ENCODE peak calls at places on chromosome 17, in ten cellular contexts. R is AG08395; T is MV-4-11; F is activated T-helper 9 cell treated with anti-CD3 and anti-CD28 coated beads, Interleukin-2, amount 50 U/mL, for 16 hours; N is GM10248; B is NCI-H446; M is B cell; P is ELF-1; E is stromal cell of bone marrow; X is COR-L47. H is an unnamed sample.
A peak's percentile ranks its signal among the peaks of the same experiment; 100 is the strongest.

GRCh38 chr17:16477255-16477654 is 14.7 kb downstream of the LRRC75A start:
- DNase-seq in R (peak; percentile 94), T (no peak), F (no peak), N (no peak), B (no peak), M (no peak), P (peak; percentile 68), E (peak; percentile 86), X (no peak), H (peak; percentile 96)

GRCh38 chr17:78962345-78962983 is 17.3 kb downstream of the LGALS3BP start:
- DNase-seq in R (peak; percentile 22), T (no peak), F (no peak), N (no peak), B (no peak), M (no peak), P (peak; percentile 85), E (peak; percentile 50), X (no peak), H (peak; percentile 99)

GRCh38 chr17:14489986-14490385 is 189.1 kb downstream of the HS3ST3B1 start:
- DNase-seq in R (no peak), T (no peak), F (no peak), N (no peak), B (no peak), M (no peak), P (no peak), E (no peak), X (no peak), H (no peak)

GRCh38 chr17:2084129-2084765 is 29.3 kb downstream of the HIC1 start:
- DNase-seq in R (peak; percentile 80), T (no peak), F (no peak), N (no peak), B (no peak), M (no peak), P (peak; percentile 66), E (no peak), X (no peak), H (peak; percentile 92)

GRCh38 chr17:65998675-65999074 is 193.3 kb downstream of the CEP112 start:
- DNase-seq in R (no peak), T (no peak), F (no peak), N (no peak), B (no peak), M (no peak), P (no peak), E (no peak), X (no peak), H (no peak)

GRCh38 chr17:81249233-81250040 is 10.3 kb downstream of the NDUFAF8 start:
- DNase-seq in R (no peak), T (no peak), F (no peak), N (no peak), B (no peak), M (no peak), P (no peak), E (no peak), X (no peak), H (no peak)

GRCh38 chr17:5260542-5260941 is 21.5 kb upstream of the RABEP1 start:
- DNase-seq in R (no peak), T (no peak), F (no peak), N (peak; percentile 1), B (no peak), M (no peak), P (no peak), E (no peak), X (no peak), H (no peak)

GRCh38 chr17:4852504-4853075 is 19.4 kb downstream of the MINK1 start:
- DNase-seq in R (peak; percentile 36), T (no peak), F (no peak), N (no peak), B (no peak), M (no peak), P (no peak), E (peak; percentile 29), X (no peak), H (no peak)

GRCh38 chr17:4856271-4856936 is 23.3 kb downstream of the MINK1 start:
- DNase-seq in R (no peak), T (no peak), F (no peak), N (no peak), B (no peak), M (no peak), P (no peak), E (no peak), X (no peak), H (no peak)

GRCh38 chr17:4480929-4481898 is 17.5 kb upstream of the SPNS2 start:
- DNase-seq in R (no peak), T (peak; percentile 42), F (no peak), N (no peak), B (no peak), M (no peak), P (no peak), E (no peak), X (no peak), H (peak; percentile 63)

GRCh38 chr17:51000835-51001638 is 119.6 kb downstream of the SPAG9 start:
- DNase-seq in R (peak; percentile 66), T (peak; percentile 50), F (no peak), N (peak; percentile 51), B (peak; percentile 17), M (peak; percentile 41), P (no peak), E (peak; percentile 55), X (peak; percentile 60), H (no peak)

GRCh38 chr17:36755586-36755985 is 154.2 kb downstream of the MRM1 start:
- DNase-seq in R (peak; percentile 17), T (no peak), F (peak; percentile 18), N (peak; percentile 39), B (no peak), M (no peak), P (peak; percentile 75), E (no peak), X (peak; percentile 65), H (peak; percentile 85)

GRCh38 chr17:65865715-65866425 is 304.4 kb upstream of the AXIN2 start:
- DNase-seq in R (no peak), T (no peak), F (no peak), N (no peak), B (no peak), M (no peak), P (no peak), E (no peak), X (no peak), H (no peak)

GRCh38 chr17:32019228-32019627 is 12.0 kb downstream of the LRRC37B start:
- DNase-seq in R (no peak), T (no peak), F (no peak), N (no peak), B (no peak), M (no peak), P (no peak), E (no peak), X (no peak), H (no peak)

GRCh38 chr17:58576679-58577367 is 62.4 kb upstream of the MTMR4 start:
- DNase-seq in R (no peak), T (no peak), F (no peak), N (no peak), B (no peak), M (no peak), P (no peak), E (no peak), X (no peak), H (no peak)

GRCh38 chr17:4895121-4895520 is 4.2 kb upstream of the C17orf107 start:
- DNase-seq in R (no peak), T (no peak), F (no peak), N (no peak), B (no peak), M (no peak), P (no peak), E (no peak), X (no peak), H (peak; percentile 49)

GRCh38 chr17:28526381-28526780 is 20.2 kb downstream of the FOXN1 start:
- DNase-seq in R (no peak), T (no peak), F (no peak), N (no peak), B (no peak), M (no peak), P (no peak), E (no peak), X (no peak), H (no peak)

GRCh38 chr17:74977802-74978201 is 5.2 kb upstream of the HID1 start:
- DNase-seq in R (no peak), T (no peak), F (no peak), N (no peak), B (no peak), M (no peak), P (no peak), E (no peak), X (no peak), H (no peak)

GRCh38 chr17:40958086-40958953 is 8.4 kb downstream of the KRT39 start:
- DNase-seq in R (no peak), T (no peak), F (no peak), N (no peak), B (no peak), M (no peak), P (peak; percentile 57), E (no peak), X (no peak), H (peak; percentile 71)

GRCh38 chr17:57563968-57564367 is 181.1 kb downstream of the CCDC182 start:
- DNase-seq in R (no peak), T (no peak), F (no peak), N (no peak), B (peak; percentile 65), M (no peak), P (no peak), E (no peak), X (no peak), H (no peak)

GRCh38 chr17:32551186-32551955 is 64.6 kb downstream of the CDK5R1 start:
- DNase-seq in R (peak; percentile 64), T (peak; percentile 88), F (no peak), N (peak; percentile 71), B (no peak), M (no peak), P (no peak), E (no peak), X (no peak), H (no peak)

GRCh38 chr17:10013360-10014112 is 108.5 kb upstream of the RCVRN start:
- DNase-seq in R (no peak), T (peak; percentile 83), F (no peak), N (peak; percentile 70), B (no peak), M (no peak), P (no peak), E (no peak), X (no peak), H (no peak)

GRCh38 chr17:72588961-72589360 is 468.1 kb downstream of the SOX9 start:
- DNase-seq in R (peak; percentile 47), T (no peak), F (no peak), N (no peak), B (no peak), M (no peak), P (no peak), E (no peak), X (peak; percentile 65), H (peak; percentile 92)

GRCh38 chr17:416293-417206 is 63.9 kb upstream of the RPH3AL start:
- DNase-seq in R (no peak), T (peak; percentile 19), F (peak; percentile 17), N (peak; percentile 41), B (no peak), M (no peak), P (no peak), E (no peak), X (no peak), H (peak; percentile 44)

GRCh38 chr17:40416671-40417070 is 1.0 kb downstream of the TOP2A start:
- DNase-seq in R (no peak), T (no peak), F (no peak), N (no peak), B (no peak), M (no peak), P (no peak), E (no peak), X (no peak), H (no peak)